ENCODE peak calls at places on chromosomes 1 and 21, in seven cellular contexts. D, X, S, Y, U, N and L are unnamed samples.

GRCh38 chr1:185539277-185539943 is 194.8 kb upstream of the HMCN1 start:
- DNase-seq in D (no peak), X (no peak), S (no peak), Y (no peak), U (no peak), N (no peak), L (no peak)

GRCh38 chr1:204295666-204296065 is 64.1 kb downstream of the PLEKHA6 start:
- DNase-seq in D (no peak), X (no peak), S (peak), Y (no peak), U (peak), N (no peak), L (peak)

GRCh38 chr1:101088431-101088830 is 62.8 kb upstream of the DPH5 start:
- DNase-seq in D (no peak), X (no peak), S (no peak), Y (no peak), U (peak), N (no peak), L (peak)

GRCh38 chr1:111748618-111749337 is 6.9 kb upstream of the DDX20 start:
- DNase-seq in D (no peak), X (no peak), S (no peak), Y (no peak), U (no peak), N (no peak), L (no peak)

GRCh38 chr1:4273747-4274146 is 373.7 kb upstream of the C1orf174 start:
- DNase-seq in D (no peak), X (no peak), S (no peak), Y (no peak), U (no peak), N (no peak), L (no peak)

GRCh38 chr1:235011064-235011598 is 117.5 kb downstream of the TOMM20 start:
- DNase-seq in D (peak), X (peak), S (no peak), Y (no peak), U (no peak), N (no peak), L (no peak)

GRCh38 chr1:222250376-222250775 is 297.5 kb downstream of the HHIPL2 start:
- DNase-seq in D (no peak), X (no peak), S (no peak), Y (peak), U (peak), N (no peak), L (peak)

GRCh38 chr1:31302749-31303441 is 6.1 kb downstream of the ZCCHC17 start:
- DNase-seq in D (no peak), X (no peak), S (no peak), Y (no peak), U (peak), N (no peak), L (peak)

GRCh38 chr1:92485374-92486250 is 1.1 kb downstream of the GFI1 start:
- DNase-seq in D (peak), X (peak), S (peak), Y (no peak), U (peak), N (peak), L (no peak)

GRCh38 chr1:15883326-15883725 is 35.8 kb downstream of the SPEN start:
- DNase-seq in D (no peak), X (no peak), S (no peak), Y (no peak), U (no peak), N (no peak), L (no peak)

GRCh38 chr1:15886613-15887167 is 39.2 kb downstream of the SPEN start:
- DNase-seq in D (no peak), X (no peak), S (no peak), Y (no peak), U (no peak), N (no peak), L (no peak)

GRCh38 chr1:15884477-15884876 is 37.0 kb downstream of the SPEN start:
- DNase-seq in D (no peak), X (no peak), S (no peak), Y (no peak), U (no peak), N (no peak), L (no peak)

GRCh38 chr1:15885701-15886612 is 38.5 kb downstream of the SPEN start:
- DNase-seq in D (no peak), X (no peak), S (peak), Y (peak), U (peak), N (peak), L (peak)

GRCh38 chr1:15885269-15885668 is 37.8 kb downstream of the SPEN start:
- DNase-seq in D (no peak), X (no peak), S (no peak), Y (no peak), U (no peak), N (no peak), L (no peak)
- H3K4me3 ChIP-seq in D (no peak), X (no peak), S (peak), Y (no peak), U (no peak), N (no peak), L (no peak)

GRCh38 chr21:42453301-42454220 is 42.5 kb downstream of the RSPH1 start:
- DNase-seq in D (no peak), X (no peak), S (peak), Y (no peak), U (no peak), N (no peak), L (no peak)
- H3K4me3 ChIP-seq in D (no peak), X (no peak), S (no peak), Y (no peak), U (no peak), N (no peak), L (no peak)

DNA sequence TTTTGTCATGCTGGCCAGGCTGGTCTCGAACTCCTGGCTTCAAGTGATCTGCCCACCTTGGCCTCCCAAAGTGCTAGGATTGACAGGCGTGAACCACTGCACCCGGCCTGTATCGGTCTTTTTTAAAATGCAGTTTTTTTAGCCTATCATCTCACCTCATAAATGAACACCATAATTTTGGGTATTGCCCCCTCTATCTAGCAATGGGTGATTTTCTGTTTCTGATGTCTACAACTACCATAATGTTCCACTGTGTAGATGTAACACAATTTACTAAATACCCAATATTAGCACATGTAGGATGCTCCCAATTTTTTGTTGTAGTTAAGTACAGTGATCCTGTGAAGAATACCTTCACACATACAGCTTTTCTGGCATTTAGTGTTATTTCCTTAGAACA is 2.0 kb upstream of the CAMTA1 start:
- DNase-seq in D (no peak), X (no peak), S (no peak), Y (no peak), U (no peak), N (no peak), L (no peak)
- H3K4me3 ChIP-seq in D (no peak), X (no peak), S (peak), Y (no peak), U (peak), N (peak), L (no peak)

DNA sequence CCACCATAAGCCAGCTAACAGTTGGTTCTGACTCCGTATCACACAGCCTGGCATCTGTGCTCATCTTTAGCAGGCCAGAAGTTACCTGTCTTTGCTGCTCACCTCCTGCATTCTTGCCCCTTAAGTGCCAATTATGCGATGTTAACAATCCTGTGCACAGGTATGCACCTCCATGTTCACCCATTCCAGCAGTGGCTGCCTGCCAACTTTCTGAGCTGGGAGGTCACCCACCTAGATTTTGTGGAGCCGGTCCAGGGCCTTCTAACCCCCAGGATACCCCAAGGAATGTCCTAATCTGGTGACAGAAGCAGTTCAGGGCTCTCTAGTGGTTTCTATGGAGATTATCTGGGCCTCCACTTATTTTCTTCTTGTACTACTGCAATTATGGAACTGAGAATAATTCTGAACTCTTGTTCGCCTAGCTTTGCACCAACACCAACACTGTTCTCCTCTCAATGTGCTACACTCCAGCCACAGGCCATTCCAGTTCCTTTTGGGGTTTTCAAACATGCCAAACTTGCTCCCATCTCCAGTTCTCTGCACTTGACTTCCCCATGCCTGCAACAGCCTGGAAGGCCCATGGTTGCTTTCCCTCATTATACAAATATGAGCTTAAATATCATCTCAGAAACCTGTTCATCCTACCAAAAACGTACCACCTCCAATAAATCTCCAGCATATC is 9.0 kb downstream of the BCAR3 start:
- DNase-seq in D (no peak), X (no peak), S (no peak), Y (no peak), U (no peak), N (no peak), L (no peak)
- H3K4me3 ChIP-seq in D (no peak), X (no peak), S (no peak), Y (no peak), U (no peak), N (no peak), L (no peak)